ENCODE peak calls at places on chromosomes 3 and 15, in eight cellular contexts. One of them, this sample, is unnamed.

GRCh38 chr3:52089691-52090090 is 33.3 kb upstream of the DUSP7 start:
- DNase-seq in stimulated activated CD8-positive, alpha-beta memory T cell treated with anti-CD3 and anti-CD28 coated beads, Interleukin-7, amount 100 ng/mL, for 48 hours: no peak
- DNase-seq in stimulated activated CD4-positive, alpha-beta T cell treated with anti-CD3 and anti-CD28 coated beads, Interleukin-2, amount 100 ng/mL, for 48 hours: no peak
- DNase-seq in mucosa of gallbladder: no peak
- DNase-seq in NCI-H1105 treated with DMSO at 0.1 percent for 48 hours: no peak
- DNase-seq in A549: no peak
- DNase-seq in psoas muscle: peak
- DNase-seq in NCI-H748 treated with DMSO at 0.1 percent for 48 hours: no peak
- DNase-seq in this sample: no peak

GRCh38 chr15:95458736-95459135 is 871.8 kb upstream of the NR2F2 start:
- DNase-seq in A549: no peak
- DNase-seq in NCI-H1105 treated with DMSO at 0.1 percent for 48 hours: no peak
- DNase-seq in stimulated activated CD8-positive, alpha-beta memory T cell treated with anti-CD3 and anti-CD28 coated beads, Interleukin-7, amount 100 ng/mL, for 48 hours: no peak
- DNase-seq in NCI-H748 treated with DMSO at 0.1 percent for 48 hours: no peak
- DNase-seq in psoas muscle: no peak
- DNase-seq in stimulated activated CD4-positive, alpha-beta T cell treated with anti-CD3 and anti-CD28 coated beads, Interleukin-2, amount 100 ng/mL, for 48 hours: no peak
- DNase-seq in mucosa of gallbladder: no peak
- DNase-seq in this sample: no peak

GRCh38 chr3:52293491-52294319 is 6.1 kb downstream of the GLYCTK start:
- DNase-seq in psoas muscle: no peak
- DNase-seq in mucosa of gallbladder: no peak
- DNase-seq in NCI-H1105 treated with DMSO at 0.1 percent for 48 hours: no peak
- DNase-seq in A549: no peak
- DNase-seq in stimulated activated CD8-positive, alpha-beta memory T cell treated with anti-CD3 and anti-CD28 coated beads, Interleukin-7, amount 100 ng/mL, for 48 hours: no peak
- DNase-seq in stimulated activated CD4-positive, alpha-beta T cell treated with anti-CD3 and anti-CD28 coated beads, Interleukin-2, amount 100 ng/mL, for 48 hours: no peak
- DNase-seq in NCI-H748 treated with DMSO at 0.1 percent for 48 hours: no peak
- DNase-seq in this sample: no peak

GRCh38 chr3:168248383-168249047 is 152.8 kb upstream of the GOLIM4 start:
- DNase-seq in NCI-H1105 treated with DMSO at 0.1 percent for 48 hours: peak
- DNase-seq in A549: peak
- DNase-seq in stimulated activated CD8-positive, alpha-beta memory T cell treated with anti-CD3 and anti-CD28 coated beads, Interleukin-7, amount 100 ng/mL, for 48 hours: no peak
- DNase-seq in psoas muscle: peak
- DNase-seq in NCI-H748 treated with DMSO at 0.1 percent for 48 hours: no peak
- DNase-seq in mucosa of gallbladder: peak
- DNase-seq in stimulated activated CD4-positive, alpha-beta T cell treated with anti-CD3 and anti-CD28 coated beads, Interleukin-2, amount 100 ng/mL, for 48 hours: no peak
- DNase-seq in this sample: no peak

GRCh38 chr15:34065941-34066340 is 26.9 kb upstream of the AVEN start:
- DNase-seq in stimulated activated CD4-positive, alpha-beta T cell treated with anti-CD3 and anti-CD28 coated beads, Interleukin-2, amount 100 ng/mL, for 48 hours: no peak
- DNase-seq in NCI-H748 treated with DMSO at 0.1 percent for 48 hours: no peak
- DNase-seq in stimulated activated CD8-positive, alpha-beta memory T cell treated with anti-CD3 and anti-CD28 coated beads, Interleukin-7, amount 100 ng/mL, for 48 hours: no peak
- DNase-seq in NCI-H1105 treated with DMSO at 0.1 percent for 48 hours: no peak
- DNase-seq in psoas muscle: no peak
- DNase-seq in A549: no peak
- DNase-seq in mucosa of gallbladder: no peak
- DNase-seq in this sample: peak

GRCh38 chr3:139640456-139640855 is 37.3 kb downstream of the NMNAT3 start:
- DNase-seq in stimulated activated CD8-positive, alpha-beta memory T cell treated with anti-CD3 and anti-CD28 coated beads, Interleukin-7, amount 100 ng/mL, for 48 hours: no peak
- DNase-seq in mucosa of gallbladder: no peak
- DNase-seq in psoas muscle: no peak
- DNase-seq in NCI-H1105 treated with DMSO at 0.1 percent for 48 hours: no peak
- DNase-seq in stimulated activated CD4-positive, alpha-beta T cell treated with anti-CD3 and anti-CD28 coated beads, Interleukin-2, amount 100 ng/mL, for 48 hours: no peak
- DNase-seq in NCI-H748 treated with DMSO at 0.1 percent for 48 hours: no peak
- DNase-seq in A549: no peak
- DNase-seq in this sample: no peak

GRCh38 chr3:23343509-23343908 is 140.4 kb downstream of the UBE2E2 start:
- DNase-seq in NCI-H748 treated with DMSO at 0.1 percent for 48 hours: no peak
- DNase-seq in psoas muscle: no peak
- DNase-seq in stimulated activated CD4-positive, alpha-beta T cell treated with anti-CD3 and anti-CD28 coated beads, Interleukin-2, amount 100 ng/mL, for 48 hours: no peak
- DNase-seq in stimulated activated CD8-positive, alpha-beta memory T cell treated with anti-CD3 and anti-CD28 coated beads, Interleukin-7, amount 100 ng/mL, for 48 hours: no peak
- DNase-seq in NCI-H1105 treated with DMSO at 0.1 percent for 48 hours: no peak
- DNase-seq in mucosa of gallbladder: no peak
- DNase-seq in A549: no peak
- DNase-seq in this sample: no peak

GRCh38 chr3:42690766-42691680 is 5.7 kb downstream of the KLHL40 start:
- DNase-seq in stimulated activated CD4-positive, alpha-beta T cell treated with anti-CD3 and anti-CD28 coated beads, Interleukin-2, amount 100 ng/mL, for 48 hours: no peak
- DNase-seq in mucosa of gallbladder: no peak
- DNase-seq in NCI-H748 treated with DMSO at 0.1 percent for 48 hours: no peak
- DNase-seq in psoas muscle: peak
- DNase-seq in A549: no peak
- DNase-seq in NCI-H1105 treated with DMSO at 0.1 percent for 48 hours: no peak
- DNase-seq in stimulated activated CD8-positive, alpha-beta memory T cell treated with anti-CD3 and anti-CD28 coated beads, Interleukin-7, amount 100 ng/mL, for 48 hours: no peak
- DNase-seq in this sample: no peak

GRCh38 chr3:50211930-50212329 is 6.9 kb downstream of the SLC38A3 start:
- DNase-seq in NCI-H1105 treated with DMSO at 0.1 percent for 48 hours: no peak
- DNase-seq in mucosa of gallbladder: no peak
- DNase-seq in psoas muscle: no peak
- DNase-seq in stimulated activated CD8-positive, alpha-beta memory T cell treated with anti-CD3 and anti-CD28 coated beads, Interleukin-7, amount 100 ng/mL, for 48 hours: peak
- DNase-seq in NCI-H748 treated with DMSO at 0.1 percent for 48 hours: no peak
- DNase-seq in stimulated activated CD4-positive, alpha-beta T cell treated with anti-CD3 and anti-CD28 coated beads, Interleukin-2, amount 100 ng/mL, for 48 hours: no peak
- DNase-seq in A549: no peak
- DNase-seq in this sample: no peak

GRCh38 chr15:60928210-60928609 is 300.9 kb downstream of the RORA start:
- DNase-seq in NCI-H1105 treated with DMSO at 0.1 percent for 48 hours: no peak
- DNase-seq in mucosa of gallbladder: no peak
- DNase-seq in psoas muscle: no peak
- DNase-seq in NCI-H748 treated with DMSO at 0.1 percent for 48 hours: no peak
- DNase-seq in A549: no peak
- DNase-seq in stimulated activated CD4-positive, alpha-beta T cell treated with anti-CD3 and anti-CD28 coated beads, Interleukin-2, amount 100 ng/mL, for 48 hours: no peak
- DNase-seq in stimulated activated CD8-positive, alpha-beta memory T cell treated with anti-CD3 and anti-CD28 coated beads, Interleukin-7, amount 100 ng/mL, for 48 hours: no peak
- DNase-seq in this sample: no peak

GRCh38 chr3:110583373-110583935 is 488.2 kb upstream of the NECTIN3 start:
- DNase-seq in stimulated activated CD4-positive, alpha-beta T cell treated with anti-CD3 and anti-CD28 coated beads, Interleukin-2, amount 100 ng/mL, for 48 hours: no peak
- DNase-seq in stimulated activated CD8-positive, alpha-beta memory T cell treated with anti-CD3 and anti-CD28 coated beads, Interleukin-7, amount 100 ng/mL, for 48 hours: no peak
- DNase-seq in NCI-H1105 treated with DMSO at 0.1 percent for 48 hours: no peak
- DNase-seq in NCI-H748 treated with DMSO at 0.1 percent for 48 hours: no peak
- DNase-seq in A549: peak
- DNase-seq in mucosa of gallbladder: no peak
- DNase-seq in psoas muscle: no peak
- DNase-seq in this sample: no peak

GRCh38 chr15:63708141-63708772 is 111.1 kb downstream of the FBXL22 start:
- DNase-seq in mucosa of gallbladder: no peak
- DNase-seq in psoas muscle: no peak
- DNase-seq in stimulated activated CD4-positive, alpha-beta T cell treated with anti-CD3 and anti-CD28 coated beads, Interleukin-2, amount 100 ng/mL, for 48 hours: no peak
- DNase-seq in NCI-H1105 treated with DMSO at 0.1 percent for 48 hours: no peak
- DNase-seq in A549: no peak
- DNase-seq in NCI-H748 treated with DMSO at 0.1 percent for 48 hours: no peak
- DNase-seq in stimulated activated CD8-positive, alpha-beta memory T cell treated with anti-CD3 and anti-CD28 coated beads, Interleukin-7, amount 100 ng/mL, for 48 hours: no peak
- DNase-seq in this sample: no peak

GRCh38 chr3:37741644-37742043 is 120.0 kb upstream of the CTDSPL start:
- DNase-seq in NCI-H1105 treated with DMSO at 0.1 percent for 48 hours: no peak
- DNase-seq in NCI-H748 treated with DMSO at 0.1 percent for 48 hours: no peak
- DNase-seq in mucosa of gallbladder: peak
- DNase-seq in A549: peak
- DNase-seq in stimulated activated CD4-positive, alpha-beta T cell treated with anti-CD3 and anti-CD28 coated beads, Interleukin-2, amount 100 ng/mL, for 48 hours: no peak
- DNase-seq in stimulated activated CD8-positive, alpha-beta memory T cell treated with anti-CD3 and anti-CD28 coated beads, Interleukin-7, amount 100 ng/mL, for 48 hours: no peak
- DNase-seq in psoas muscle: peak
- DNase-seq in this sample: no peak

GRCh38 chr3:173920386-173920785 is 522.8 kb downstream of the NLGN1 start:
- DNase-seq in mucosa of gallbladder: no peak
- DNase-seq in NCI-H748 treated with DMSO at 0.1 percent for 48 hours: no peak
- DNase-seq in A549: no peak
- DNase-seq in stimulated activated CD4-positive, alpha-beta T cell treated with anti-CD3 and anti-CD28 coated beads, Interleukin-2, amount 100 ng/mL, for 48 hours: no peak
- DNase-seq in psoas muscle: no peak
- DNase-seq in NCI-H1105 treated with DMSO at 0.1 percent for 48 hours: no peak
- DNase-seq in stimulated activated CD8-positive, alpha-beta memory T cell treated with anti-CD3 and anti-CD28 coated beads, Interleukin-7, amount 100 ng/mL, for 48 hours: no peak
- DNase-seq in this sample: peak

GRCh38 chr3:194512895-194513601 is 26.2 kb upstream of the ATP13A3 start:
- DNase-seq in psoas muscle: no peak
- DNase-seq in NCI-H748 treated with DMSO at 0.1 percent for 48 hours: peak
- DNase-seq in mucosa of gallbladder: no peak
- DNase-seq in stimulated activated CD8-positive, alpha-beta memory T cell treated with anti-CD3 and anti-CD28 coated beads, Interleukin-7, amount 100 ng/mL, for 48 hours: no peak
- DNase-seq in A549: no peak
- DNase-seq in NCI-H1105 treated with DMSO at 0.1 percent for 48 hours: peak
- DNase-seq in stimulated activated CD4-positive, alpha-beta T cell treated with anti-CD3 and anti-CD28 coated beads, Interleukin-2, amount 100 ng/mL, for 48 hours: no peak
- DNase-seq in this sample: peak

GRCh38 chr3:43865887-43866528 is 175.3 kb downstream of the ABHD5 start:
- DNase-seq in stimulated activated CD4-positive, alpha-beta T cell treated with anti-CD3 and anti-CD28 coated beads, Interleukin-2, amount 100 ng/mL, for 48 hours: no peak
- DNase-seq in psoas muscle: no peak
- DNase-seq in NCI-H748 treated with DMSO at 0.1 percent for 48 hours: no peak
- DNase-seq in stimulated activated CD8-positive, alpha-beta memory T cell treated with anti-CD3 and anti-CD28 coated beads, Interleukin-7, amount 100 ng/mL, for 48 hours: no peak
- DNase-seq in A549: no peak
- DNase-seq in mucosa of gallbladder: no peak
- DNase-seq in NCI-H1105 treated with DMSO at 0.1 percent for 48 hours: no peak
- DNase-seq in this sample: no peak

GRCh38 chr3:39961404-39961693 is 151.9 kb downstream of the MYRIP start:
- DNase-seq in stimulated activated CD4-positive, alpha-beta T cell treated with anti-CD3 and anti-CD28 coated beads, Interleukin-2, amount 100 ng/mL, for 48 hours: no peak
- DNase-seq in stimulated activated CD8-positive, alpha-beta memory T cell treated with anti-CD3 and anti-CD28 coated beads, Interleukin-7, amount 100 ng/mL, for 48 hours: no peak
- DNase-seq in psoas muscle: no peak
- DNase-seq in A549: no peak
- DNase-seq in NCI-H1105 treated with DMSO at 0.1 percent for 48 hours: no peak
- DNase-seq in NCI-H748 treated with DMSO at 0.1 percent for 48 hours: no peak
- DNase-seq in mucosa of gallbladder: no peak
- DNase-seq in this sample: no peak

GRCh38 chr15:42499888-42500609 is 4.6 kb downstream of the SNAP23 start:
- DNase-seq in psoas muscle: no peak
- DNase-seq in NCI-H748 treated with DMSO at 0.1 percent for 48 hours: no peak
- DNase-seq in stimulated activated CD8-positive, alpha-beta memory T cell treated with anti-CD3 and anti-CD28 coated beads, Interleukin-7, amount 100 ng/mL, for 48 hours: no peak
- DNase-seq in A549: no peak
- DNase-seq in stimulated activated CD4-positive, alpha-beta T cell treated with anti-CD3 and anti-CD28 coated beads, Interleukin-2, amount 100 ng/mL, for 48 hours: no peak
- DNase-seq in mucosa of gallbladder: no peak
- DNase-seq in NCI-H1105 treated with DMSO at 0.1 percent for 48 hours: no peak
- DNase-seq in this sample: no peak

GRCh38 chr3:132253262-132253878 is 63.8 kb upstream of the ACP3 start:
- DNase-seq in mucosa of gallbladder: peak
- DNase-seq in stimulated activated CD8-positive, alpha-beta memory T cell treated with anti-CD3 and anti-CD28 coated beads, Interleukin-7, amount 100 ng/mL, for 48 hours: no peak
- DNase-seq in NCI-H1105 treated with DMSO at 0.1 percent for 48 hours: peak
- DNase-seq in A549: peak
- DNase-seq in stimulated activated CD4-positive, alpha-beta T cell treated with anti-CD3 and anti-CD28 coated beads, Interleukin-2, amount 100 ng/mL, for 48 hours: no peak
- DNase-seq in NCI-H748 treated with DMSO at 0.1 percent for 48 hours: no peak
- DNase-seq in psoas muscle: no peak
- DNase-seq in this sample: peak

GRCh38 chr3:183430325-183430957 is 2.0 kb upstream of the MCF2L2 start:
- DNase-seq in stimulated activated CD4-positive, alpha-beta T cell treated with anti-CD3 and anti-CD28 coated beads, Interleukin-2, amount 100 ng/mL, for 48 hours: no peak
- DNase-seq in NCI-H748 treated with DMSO at 0.1 percent for 48 hours: no peak
- DNase-seq in NCI-H1105 treated with DMSO at 0.1 percent for 48 hours: peak
- DNase-seq in A549: no peak
- DNase-seq in psoas muscle: no peak
- DNase-seq in mucosa of gallbladder: no peak
- DNase-seq in stimulated activated CD8-positive, alpha-beta memory T cell treated with anti-CD3 and anti-CD28 coated beads, Interleukin-7, amount 100 ng/mL, for 48 hours: no peak
- DNase-seq in this sample: peak

GRCh38 chr3:183122257-183122932 is 23.1 kb upstream of the MCCC1 start:
- DNase-seq in stimulated activated CD4-positive, alpha-beta T cell treated with anti-CD3 and anti-CD28 coated beads, Interleukin-2, amount 100 ng/mL, for 48 hours: no peak
- DNase-seq in mucosa of gallbladder: no peak
- DNase-seq in A549: peak
- DNase-seq in NCI-H1105 treated with DMSO at 0.1 percent for 48 hours: peak
- DNase-seq in NCI-H748 treated with DMSO at 0.1 percent for 48 hours: peak
- DNase-seq in stimulated activated CD8-positive, alpha-beta memory T cell treated with anti-CD3 and anti-CD28 coated beads, Interleukin-7, amount 100 ng/mL, for 48 hours: no peak
- DNase-seq in psoas muscle: no peak
- DNase-seq in this sample: peak

GRCh38 chr3:188439080-188439479 is 285.1 kb downstream of the LPP start:
- DNase-seq in NCI-H748 treated with DMSO at 0.1 percent for 48 hours: no peak
- DNase-seq in stimulated activated CD4-positive, alpha-beta T cell treated with anti-CD3 and anti-CD28 coated beads, Interleukin-2, amount 100 ng/mL, for 48 hours: no peak
- DNase-seq in NCI-H1105 treated with DMSO at 0.1 percent for 48 hours: no peak
- DNase-seq in stimulated activated CD8-positive, alpha-beta memory T cell treated with anti-CD3 and anti-CD28 coated beads, Interleukin-7, amount 100 ng/mL, for 48 hours: no peak
- DNase-seq in A549: no peak
- DNase-seq in mucosa of gallbladder: no peak
- DNase-seq in psoas muscle: no peak
- DNase-seq in this sample: no peak

GRCh38 chr15:95772982-95773381 is 557.5 kb upstream of the NR2F2 start:
- DNase-seq in stimulated activated CD4-positive, alpha-beta T cell treated with anti-CD3 and anti-CD28 coated beads, Interleukin-2, amount 100 ng/mL, for 48 hours: no peak
- DNase-seq in A549: no peak
- DNase-seq in mucosa of gallbladder: no peak
- DNase-seq in psoas muscle: no peak
- DNase-seq in NCI-H1105 treated with DMSO at 0.1 percent for 48 hours: no peak
- DNase-seq in stimulated activated CD8-positive, alpha-beta memory T cell treated with anti-CD3 and anti-CD28 coated beads, Interleukin-7, amount 100 ng/mL, for 48 hours: no peak
- DNase-seq in NCI-H748 treated with DMSO at 0.1 percent for 48 hours: no peak
- DNase-seq in this sample: no peak

GRCh38 chr15:49083471-49084284 is 37.4 kb upstream of the SECISBP2L start:
- DNase-seq in psoas muscle: no peak
- DNase-seq in mucosa of gallbladder: no peak
- DNase-seq in A549: no peak
- DNase-seq in NCI-H1105 treated with DMSO at 0.1 percent for 48 hours: no peak
- DNase-seq in stimulated activated CD8-positive, alpha-beta memory T cell treated with anti-CD3 and anti-CD28 coated beads, Interleukin-7, amount 100 ng/mL, for 48 hours: no peak
- DNase-seq in stimulated activated CD4-positive, alpha-beta T cell treated with anti-CD3 and anti-CD28 coated beads, Interleukin-2, amount 100 ng/mL, for 48 hours: no peak
- DNase-seq in NCI-H748 treated with DMSO at 0.1 percent for 48 hours: no peak
- DNase-seq in this sample: no peak

GRCh38 chr15:63490345-63491034 is 13.9 kb upstream of the USP3 start:
- DNase-seq in stimulated activated CD8-positive, alpha-beta memory T cell treated with anti-CD3 and anti-CD28 coated beads, Interleukin-7, amount 100 ng/mL, for 48 hours: no peak
- DNase-seq in psoas muscle: no peak
- DNase-seq in NCI-H748 treated with DMSO at 0.1 percent for 48 hours: no peak
- DNase-seq in A549: no peak
- DNase-seq in mucosa of gallbladder: no peak
- DNase-seq in NCI-H1105 treated with DMSO at 0.1 percent for 48 hours: no peak
- DNase-seq in stimulated activated CD4-positive, alpha-beta T cell treated with anti-CD3 and anti-CD28 coated beads, Interleukin-2, amount 100 ng/mL, for 48 hours: no peak
- DNase-seq in this sample: no peak

GRCh38 chr3:177212756-177213155 is 15.5 kb upstream of the TBL1XR1 start:
- DNase-seq in mucosa of gallbladder: no peak
- DNase-seq in A549: no peak
- DNase-seq in stimulated activated CD4-positive, alpha-beta T cell treated with anti-CD3 and anti-CD28 coated beads, Interleukin-2, amount 100 ng/mL, for 48 hours: no peak
- DNase-seq in NCI-H1105 treated with DMSO at 0.1 percent for 48 hours: no peak
- DNase-seq in stimulated activated CD8-positive, alpha-beta memory T cell treated with anti-CD3 and anti-CD28 coated beads, Interleukin-7, amount 100 ng/mL, for 48 hours: no peak
- DNase-seq in NCI-H748 treated with DMSO at 0.1 percent for 48 hours: no peak
- DNase-seq in psoas muscle: no peak
- DNase-seq in this sample: no peak

GRCh38 chr3:48926425-48927392 is 8.1 kb downstream of the ARIH2 start:
- DNase-seq in mucosa of gallbladder: no peak
- DNase-seq in NCI-H748 treated with DMSO at 0.1 percent for 48 hours: no peak
- DNase-seq in psoas muscle: no peak
- DNase-seq in NCI-H1105 treated with DMSO at 0.1 percent for 48 hours: no peak
- DNase-seq in A549: no peak
- DNase-seq in stimulated activated CD4-positive, alpha-beta T cell treated with anti-CD3 and anti-CD28 coated beads, Interleukin-2, amount 100 ng/mL, for 48 hours: peak
- DNase-seq in stimulated activated CD8-positive, alpha-beta memory T cell treated with anti-CD3 and anti-CD28 coated beads, Interleukin-7, amount 100 ng/mL, for 48 hours: no peak
- DNase-seq in this sample: no peak

GRCh38 chr3:124730920-124731297 is 657 bp downstream of the UMPS start:
- DNase-seq in stimulated activated CD8-positive, alpha-beta memory T cell treated with anti-CD3 and anti-CD28 coated beads, Interleukin-7, amount 100 ng/mL, for 48 hours: peak
- DNase-seq in mucosa of gallbladder: no peak
- DNase-seq in NCI-H748 treated with DMSO at 0.1 percent for 48 hours: no peak
- DNase-seq in psoas muscle: peak
- DNase-seq in A549: no peak
- DNase-seq in NCI-H1105 treated with DMSO at 0.1 percent for 48 hours: no peak
- DNase-seq in stimulated activated CD4-positive, alpha-beta T cell treated with anti-CD3 and anti-CD28 coated beads, Interleukin-2, amount 100 ng/mL, for 48 hours: peak
- DNase-seq in this sample: no peak

GRCh38 chr3:143471705-143472104 is 352.1 kb downstream of the CHST2 start:
- DNase-seq in stimulated activated CD8-positive, alpha-beta memory T cell treated with anti-CD3 and anti-CD28 coated beads, Interleukin-7, amount 100 ng/mL, for 48 hours: no peak
- DNase-seq in psoas muscle: no peak
- DNase-seq in stimulated activated CD4-positive, alpha-beta T cell treated with anti-CD3 and anti-CD28 coated beads, Interleukin-2, amount 100 ng/mL, for 48 hours: no peak
- DNase-seq in NCI-H748 treated with DMSO at 0.1 percent for 48 hours: no peak
- DNase-seq in mucosa of gallbladder: no peak
- DNase-seq in A549: no peak
- DNase-seq in NCI-H1105 treated with DMSO at 0.1 percent for 48 hours: peak
- DNase-seq in this sample: no peak

GRCh38 chr3:51941798-51942602 is at the start of the genes PARP3 and RRP9:
- DNase-seq in stimulated activated CD4-positive, alpha-beta T cell treated with anti-CD3 and anti-CD28 coated beads, Interleukin-2, amount 100 ng/mL, for 48 hours: peak
- DNase-seq in A549: peak
- DNase-seq in stimulated activated CD8-positive, alpha-beta memory T cell treated with anti-CD3 and anti-CD28 coated beads, Interleukin-7, amount 100 ng/mL, for 48 hours: peak
- DNase-seq in NCI-H748 treated with DMSO at 0.1 percent for 48 hours: peak
- DNase-seq in psoas muscle: peak
- DNase-seq in NCI-H1105 treated with DMSO at 0.1 percent for 48 hours: peak
- DNase-seq in mucosa of gallbladder: peak
- DNase-seq in this sample: peak

GRCh38 chr3:61358364-61358763 is 107.1 kb upstream of the FHIT start:
- DNase-seq in stimulated activated CD4-positive, alpha-beta T cell treated with anti-CD3 and anti-CD28 coated beads, Interleukin-2, amount 100 ng/mL, for 48 hours: no peak
- DNase-seq in stimulated activated CD8-positive, alpha-beta memory T cell treated with anti-CD3 and anti-CD28 coated beads, Interleukin-7, amount 100 ng/mL, for 48 hours: no peak
- DNase-seq in psoas muscle: peak
- DNase-seq in NCI-H1105 treated with DMSO at 0.1 percent for 48 hours: no peak
- DNase-seq in A549: no peak
- DNase-seq in NCI-H748 treated with DMSO at 0.1 percent for 48 hours: no peak
- DNase-seq in mucosa of gallbladder: peak
- DNase-seq in this sample: peak

GRCh38 chr3:26236511-26236910 is 386.1 kb upstream of the LRRC3B start:
- DNase-seq in stimulated activated CD4-positive, alpha-beta T cell treated with anti-CD3 and anti-CD28 coated beads, Interleukin-2, amount 100 ng/mL, for 48 hours: no peak
- DNase-seq in NCI-H1105 treated with DMSO at 0.1 percent for 48 hours: no peak
- DNase-seq in A549: no peak
- DNase-seq in mucosa of gallbladder: peak
- DNase-seq in stimulated activated CD8-positive, alpha-beta memory T cell treated with anti-CD3 and anti-CD28 coated beads, Interleukin-7, amount 100 ng/mL, for 48 hours: no peak
- DNase-seq in psoas muscle: no peak
- DNase-seq in NCI-H748 treated with DMSO at 0.1 percent for 48 hours: no peak
- DNase-seq in this sample: no peak

GRCh38 chr3:42708611-42709151 is 6.1 kb upstream of the HHATL start:
- DNase-seq in mucosa of gallbladder: no peak
- DNase-seq in stimulated activated CD8-positive, alpha-beta memory T cell treated with anti-CD3 and anti-CD28 coated beads, Interleukin-7, amount 100 ng/mL, for 48 hours: no peak
- DNase-seq in NCI-H1105 treated with DMSO at 0.1 percent for 48 hours: no peak
- DNase-seq in stimulated activated CD4-positive, alpha-beta T cell treated with anti-CD3 and anti-CD28 coated beads, Interleukin-2, amount 100 ng/mL, for 48 hours: no peak
- DNase-seq in A549: no peak
- DNase-seq in psoas muscle: no peak
- DNase-seq in NCI-H748 treated with DMSO at 0.1 percent for 48 hours: no peak
- DNase-seq in this sample: no peak

GRCh38 chr3:190325923-190326322 is 3.7 kb upstream of the CLDN1 start:
- DNase-seq in NCI-H1105 treated with DMSO at 0.1 percent for 48 hours: peak
- DNase-seq in stimulated activated CD4-positive, alpha-beta T cell treated with anti-CD3 and anti-CD28 coated beads, Interleukin-2, amount 100 ng/mL, for 48 hours: no peak
- DNase-seq in NCI-H748 treated with DMSO at 0.1 percent for 48 hours: no peak
- DNase-seq in A549: no peak
- DNase-seq in mucosa of gallbladder: no peak
- DNase-seq in psoas muscle: no peak
- DNase-seq in stimulated activated CD8-positive, alpha-beta memory T cell treated with anti-CD3 and anti-CD28 coated beads, Interleukin-7, amount 100 ng/mL, for 48 hours: no peak
- DNase-seq in this sample: peak

This sample was measured in DMS79 treated with DMSO at 0.1 percent for 48 hours.